ENCODE peak calls at places on chromosomes 16 and 17, in ten cellular contexts. T, M, D, A, B, J, P, V, H and K are unnamed samples.
A peak's percentile ranks its signal among the peaks of the same experiment; 100 is the strongest.

GRCh38 chr17:63840591-63841349 is 1.7 kb downstream of the SMARCD2 start:
- DNase-seq in T (peak; percentile 71), M (no peak), D (peak; percentile 16), A (no peak), B (no peak), J (no peak), P (no peak), V (no peak), H (peak; percentile 39), K (peak; percentile 57)

GRCh38 chr16:48498761-48499600 is 111.0 kb downstream of the N4BP1 start:
- DNase-seq in T (peak; percentile 74), M (peak; percentile 42), D (peak; percentile 32), A (peak; percentile 66), B (no peak), J (no peak), P (no peak), V (no peak), H (no peak), K (no peak)

GRCh38 chr17:48908853-48909394 is 717 bp downstream of the UBE2Z start:
- DNase-seq in T (peak; percentile 85), M (peak; percentile 27), D (peak; percentile 65), A (peak; percentile 87), B (peak; percentile 100), J (peak; percentile 75), P (peak; percentile 83), V (peak; percentile 97), H (peak; percentile 78), K (peak; percentile 80)

GRCh38 chr17:9003355-9004131 is 17.8 kb upstream of the NTN1 start:
- DNase-seq in T (peak; percentile 68), M (no peak), D (no peak), A (no peak), B (peak; percentile 90), J (no peak), P (no peak), V (peak; percentile 95), H (peak; percentile 26), K (no peak)

GRCh38 chr17:34442387-34443111 is 79.5 kb upstream of the CCL1 start:
- DNase-seq in T (no peak), M (no peak), D (no peak), A (no peak), B (no peak), J (no peak), P (no peak), V (no peak), H (no peak), K (no peak)

GRCh38 chr17:43028221-43028861 is 3.3 kb downstream of the RND2 start:
- DNase-seq in T (no peak), M (no peak), D (no peak), A (no peak), B (no peak), J (no peak), P (no peak), V (no peak), H (no peak), K (no peak)

GRCh38 chr17:5365831-5366230 is 53.6 kb downstream of the NUP88 start:
- DNase-seq in T (no peak), M (no peak), D (no peak), A (no peak), B (no peak), J (no peak), P (no peak), V (no peak), H (no peak), K (no peak)

GRCh38 chr16:65120811-65121721 is 797 bp downstream of the CDH11 start:
- DNase-seq in T (peak; percentile 69), M (no peak), D (no peak), A (peak; percentile 55), B (peak; percentile 80), J (no peak), P (no peak), V (peak; percentile 59), H (peak; percentile 21), K (peak; percentile 20)

GRCh38 chr17:76384222-76384986 is at the start of gene SPHK1:
- DNase-seq in T (peak; percentile 81), M (peak; percentile 42), D (peak; percentile 46), A (peak; percentile 84), B (peak; percentile 93), J (peak; percentile 75), P (peak; percentile 51), V (peak; percentile 90), H (peak; percentile 80), K (peak; percentile 78)
- H3K27ac ChIP-seq in T (peak within 1 kb of the TSS; percentile 76), M (peak within 1 kb of the TSS; percentile 76), D (peak within 1 kb of the TSS; percentile 76), A (peak within 1 kb of the TSS; percentile 92), B (no peak within 1 kb of the TSS), J (peak within 1 kb of the TSS; percentile 80), P (peak within 1 kb of the TSS; percentile 45), V (no peak within 1 kb of the TSS), H (peak within 1 kb of the TSS; percentile 85), K (peak within 1 kb of the TSS; percentile 89)

GRCh38 chr16:69931631-69932030 is 19.5 kb upstream of the CLEC18A start:
- DNase-seq in T (no peak), M (no peak), D (no peak), A (no peak), B (no peak), J (no peak), P (no peak), V (no peak), H (no peak), K (no peak)

GRCh38 chr16:69934044-69934443 is 17.1 kb upstream of the CLEC18A start:
- DNase-seq in T (no peak), M (no peak), D (no peak), A (no peak), B (no peak), J (no peak), P (no peak), V (no peak), H (no peak), K (no peak)

GRCh38 chr16:69932228-69932627 is 18.9 kb upstream of the CLEC18A start:
- DNase-seq in T (no peak), M (no peak), D (no peak), A (no peak), B (no peak), J (no peak), P (no peak), V (no peak), H (no peak), K (no peak)

GRCh38 chr16:69934751-69935150 is 16.4 kb upstream of the CLEC18A start:
- DNase-seq in T (no peak), M (no peak), D (no peak), A (no peak), B (no peak), J (no peak), P (no peak), V (no peak), H (no peak), K (no peak)

GRCh38 chr16:69932691-69933392 is 18.3 kb upstream of the CLEC18A start:
- DNase-seq in T (peak; percentile 65), M (no peak), D (no peak), A (no peak), B (no peak), J (no peak), P (no peak), V (no peak), H (no peak), K (no peak)
- H3K27ac ChIP-seq in T (peak overlapping the region; percentile 97), M (no peak overlapping the region), D (no peak overlapping the region), A (no peak overlapping the region), B (no peak overlapping the region), J (no peak overlapping the region), P (no peak overlapping the region), V (no peak overlapping the region), H (no peak overlapping the region), K (no peak overlapping the region)

GRCh38 chr16:85829751-85830445 is 30.4 kb downstream of the COX4I1 start:
- DNase-seq in T (peak; percentile 80), M (no peak), D (no peak), A (no peak), B (no peak), J (no peak), P (no peak), V (no peak), H (peak; percentile 35), K (peak; percentile 46)

GRCh38 chr16:85832578-85833539 is 33.4 kb downstream of the COX4I1 start:
- DNase-seq in T (no peak), M (no peak), D (no peak), A (no peak), B (no peak), J (no peak), P (no peak), V (no peak), H (no peak), K (no peak)

GRCh38 chr16:85826686-85827247 is 27.3 kb downstream of the COX4I1 start:
- DNase-seq in T (no peak), M (no peak), D (no peak), A (no peak), B (no peak), J (no peak), P (no peak), V (no peak), H (no peak), K (no peak)

GRCh38 chr16:85828166-85828565 is 28.7 kb downstream of the COX4I1 start:
- DNase-seq in T (no peak), M (no peak), D (no peak), A (no peak), B (no peak), J (no peak), P (no peak), V (no peak), H (no peak), K (no peak)

DNA sequence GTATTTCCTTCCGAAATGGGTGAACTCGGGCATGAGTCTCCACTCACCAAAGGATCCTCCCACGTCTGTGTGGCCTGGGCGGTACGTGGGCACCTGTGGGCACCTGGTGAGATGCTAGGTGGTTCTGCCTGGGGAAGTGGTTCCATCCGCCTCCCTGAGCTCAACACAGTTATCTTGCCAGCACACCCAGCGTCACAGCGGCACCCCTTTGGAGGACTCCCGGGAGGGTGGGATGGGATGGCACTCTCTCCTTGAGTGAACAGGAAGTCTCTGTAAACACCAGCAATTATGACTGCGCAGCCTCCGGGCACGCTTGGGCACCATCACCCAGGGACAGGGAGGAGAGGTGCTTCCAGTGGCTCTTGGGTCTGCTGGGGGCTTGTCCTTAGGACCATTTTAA is 29.8 kb downstream of the COX4I1 start:
- DNase-seq in T (no peak), M (no peak), D (no peak), A (no peak), B (no peak), J (no peak), P (no peak), V (no peak), H (no peak), K (no peak)
- H3K27ac ChIP-seq in T (no peak overlapping the region), M (no peak overlapping the region), D (no peak overlapping the region), A (no peak overlapping the region), B (no peak overlapping the region), J (no peak overlapping the region), P (no peak overlapping the region), V (no peak overlapping the region), H (no peak overlapping the region), K (no peak overlapping the region)

GRCh38 chr17:75683467-75684041 is 16.4 kb downstream of the SAP30BP start:
- DNase-seq in T (no peak), M (no peak), D (no peak), A (peak; percentile 84), B (no peak), J (peak; percentile 56), P (peak; percentile 88), V (no peak), H (no peak), K (no peak)

GRCh38 chr17:75684249-75684648 is 17.1 kb downstream of the SAP30BP start:
- DNase-seq in T (no peak), M (no peak), D (no peak), A (peak; percentile 59), B (no peak), J (no peak), P (no peak), V (no peak), H (no peak), K (no peak)

GRCh38 chr17:75679706-75680201 is 12.6 kb downstream of the SAP30BP start:
- DNase-seq in T (no peak), M (peak; percentile 41), D (peak; percentile 89), A (peak; percentile 41), B (no peak), J (peak; percentile 72), P (no peak), V (no peak), H (no peak), K (no peak)

GRCh38 chr17:75681289-75681688 is 14.2 kb downstream of the SAP30BP start:
- DNase-seq in T (no peak), M (no peak), D (no peak), A (peak; percentile 81), B (no peak), J (no peak), P (no peak), V (no peak), H (no peak), K (no peak)

DNA sequence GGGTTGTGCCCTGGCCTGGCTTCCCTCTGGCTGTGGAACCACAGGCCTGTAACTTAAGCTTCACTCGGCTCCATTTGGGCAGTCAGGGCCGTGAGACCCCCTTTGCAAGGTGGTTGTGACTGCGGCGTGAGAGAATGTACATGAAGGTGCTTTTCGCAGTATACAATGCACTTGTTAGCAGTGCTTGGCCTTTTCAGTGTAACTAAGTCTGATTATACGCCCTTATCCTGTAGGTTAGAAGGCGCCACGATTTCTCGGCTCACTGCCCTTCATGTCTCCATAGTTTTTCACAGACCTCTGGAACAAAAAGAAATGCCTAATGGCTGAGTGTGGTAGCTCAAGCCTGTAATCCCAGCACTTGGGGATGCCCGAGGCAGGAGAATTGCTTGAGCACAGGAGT is 13.3 kb downstream of the SAP30BP start:
- DNase-seq in T (no peak), M (no peak), D (no peak), A (no peak), B (no peak), J (no peak), P (no peak), V (no peak), H (no peak), K (no peak)
- H3K27ac ChIP-seq in T (no peak overlapping the region), M (peak overlapping the region; percentile 72), D (peak overlapping the region; percentile 67), A (no peak overlapping the region), B (no peak overlapping the region), J (peak overlapping the region; percentile 65), P (peak overlapping the region; percentile 48), V (no peak overlapping the region), H (peak overlapping the region; percentile 74), K (peak overlapping the region; percentile 87)